ENCODE peak calls at places on chromosome 16, in seven cellular contexts. A is CD8-positive, alpha-beta T cell; N is naive thymus-derived CD4-positive, alpha-beta T cell; T is heart left ventricle; D is tibial nerve; C is small intestine; B is cardiac muscle cell. W is an unnamed sample.

GRCh38 chr16:87658564-87659225 is 56.4 kb downstream of the JPH3 start:
- DNase-seq in A (no peak), N (no peak), T (no peak), D (no peak), C (no peak), B (no peak), W (no peak)

GRCh38 chr16:12078405-12079245 is 102.1 kb downstream of the SNX29 start:
- DNase-seq in A (no peak), N (peak), T (peak), D (no peak), C (no peak), B (no peak), W (no peak)

GRCh38 chr16:69833357-69833781 is 71.2 kb downstream of the WWP2 start:
- DNase-seq in A (no peak), N (no peak), T (no peak), D (no peak), C (no peak), B (peak), W (no peak)

GRCh38 chr16:86911311-86911999 is 333.1 kb downstream of the FOXL1 start:
- DNase-seq in A (no peak), N (no peak), T (no peak), D (no peak), C (no peak), B (no peak), W (no peak)

GRCh38 chr16:57134982-57135381 is 42.6 kb downstream of the CPNE2 start:
- DNase-seq in A (peak), N (peak), T (no peak), D (no peak), C (peak), B (no peak), W (peak)

GRCh38 chr16:89604764-89605163 is 8.7 kb upstream of the DPEP1 start:
- DNase-seq in A (no peak), N (no peak), T (no peak), D (no peak), C (no peak), B (no peak), W (no peak)

GRCh38 chr16:55569025-55569424 is 2.5 kb downstream of the CAPNS2 start:
- DNase-seq in A (no peak), N (no peak), T (no peak), D (no peak), C (no peak), B (peak), W (no peak)

GRCh38 chr16:66207139-66207863 is 159.2 kb upstream of the CDH5 start:
- DNase-seq in A (no peak), N (no peak), T (no peak), D (peak), C (no peak), B (peak), W (no peak)

GRCh38 chr16:7380907-7381306 is 48.3 kb downstream of the RBFOX1 start:
- DNase-seq in A (no peak), N (no peak), T (no peak), D (no peak), C (no peak), B (no peak), W (no peak)

GRCh38 chr16:20853981-20854620 is 46.1 kb downstream of the DCUN1D3 start:
- DNase-seq in A (no peak), N (no peak), T (no peak), D (no peak), C (no peak), B (no peak), W (no peak)

GRCh38 chr16:49834496-49835009 is 21.4 kb downstream of the ZNF423 start:
- DNase-seq in A (no peak), N (no peak), T (peak), D (no peak), C (no peak), B (peak), W (no peak)

GRCh38 chr16:53839150-53839549 is 135.2 kb downstream of the FTO start:
- DNase-seq in A (no peak), N (no peak), T (no peak), D (no peak), C (no peak), B (no peak), W (no peak)

GRCh38 chr16:53766304-53767016 is 62.5 kb downstream of the FTO start:
- DNase-seq in A (no peak), N (no peak), T (no peak), D (no peak), C (no peak), B (peak), W (no peak)

GRCh38 chr16:48434653-48435318 is 49.6 kb upstream of the SIAH1 start:
- DNase-seq in A (no peak), N (no peak), T (no peak), D (no peak), C (no peak), B (peak), W (no peak)

GRCh38 chr16:51147776-51148673 is 3.0 kb downstream of the SALL1 start:
- DNase-seq in A (no peak), N (no peak), T (no peak), D (no peak), C (no peak), B (no peak), W (no peak)
- H3K4me3 ChIP-seq in A (no peak), N (no peak), T (no peak), D (no peak), C (no peak), B (peak), W (no peak)

DNA sequence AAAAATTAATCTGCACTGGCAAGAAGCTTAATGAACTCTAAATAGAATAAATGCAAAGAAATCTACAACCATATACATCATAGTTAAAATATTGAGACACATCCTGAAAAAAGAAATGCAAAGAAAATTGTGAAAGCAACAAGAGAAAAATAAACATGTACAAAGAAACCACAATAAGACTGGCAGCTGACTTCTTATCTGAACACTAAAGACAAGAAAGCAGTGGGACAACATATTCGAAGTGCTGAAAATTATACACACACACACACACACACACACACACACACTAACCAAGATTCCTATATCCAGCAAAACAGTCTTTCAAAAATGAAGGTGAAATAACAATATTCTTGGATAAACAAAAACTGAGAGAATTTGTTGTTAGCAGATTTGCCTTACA is 366.5 kb upstream of the C16orf82 start:
- DNase-seq in A (no peak), N (no peak), T (no peak), D (no peak), C (no peak), B (no peak), W (no peak)
- H3K27ac ChIP-seq in A (no peak), N (no peak), T (no peak), D (no peak), C (no peak), B (no peak), W (no peak)

GRCh38 chr16:3076577-3076976 is 11.1 kb downstream of the IL32 start:
- DNase-seq in A (no peak), N (no peak), T (no peak), D (no peak), C (no peak), B (no peak), W (no peak)
- H3K4me3 ChIP-seq in A (peak), N (peak), T (no peak), D (no peak), C (no peak), B (no peak), W (peak)

GRCh38 chr16:31142109-31143035 is 6.8 kb upstream of the PRSS8 start:
- DNase-seq in A (peak), N (peak), T (peak), D (peak), C (peak), B (peak), W (peak)

GRCh38 chr16:31141489-31142108 is 6.1 kb upstream of the PRSS8 start:
- DNase-seq in A (no peak), N (no peak), T (no peak), D (no peak), C (no peak), B (no peak), W (no peak)

GRCh38 chr16:31136287-31136662 is 748 bp upstream of the PRSS8 start:
- DNase-seq in A (no peak), N (no peak), T (no peak), D (no peak), C (no peak), B (no peak), W (no peak)

GRCh38 chr16:31135535-31136286 is at the start of gene PRSS8:
- DNase-seq in A (no peak), N (no peak), T (no peak), D (no peak), C (peak), B (no peak), W (no peak)

DNA sequence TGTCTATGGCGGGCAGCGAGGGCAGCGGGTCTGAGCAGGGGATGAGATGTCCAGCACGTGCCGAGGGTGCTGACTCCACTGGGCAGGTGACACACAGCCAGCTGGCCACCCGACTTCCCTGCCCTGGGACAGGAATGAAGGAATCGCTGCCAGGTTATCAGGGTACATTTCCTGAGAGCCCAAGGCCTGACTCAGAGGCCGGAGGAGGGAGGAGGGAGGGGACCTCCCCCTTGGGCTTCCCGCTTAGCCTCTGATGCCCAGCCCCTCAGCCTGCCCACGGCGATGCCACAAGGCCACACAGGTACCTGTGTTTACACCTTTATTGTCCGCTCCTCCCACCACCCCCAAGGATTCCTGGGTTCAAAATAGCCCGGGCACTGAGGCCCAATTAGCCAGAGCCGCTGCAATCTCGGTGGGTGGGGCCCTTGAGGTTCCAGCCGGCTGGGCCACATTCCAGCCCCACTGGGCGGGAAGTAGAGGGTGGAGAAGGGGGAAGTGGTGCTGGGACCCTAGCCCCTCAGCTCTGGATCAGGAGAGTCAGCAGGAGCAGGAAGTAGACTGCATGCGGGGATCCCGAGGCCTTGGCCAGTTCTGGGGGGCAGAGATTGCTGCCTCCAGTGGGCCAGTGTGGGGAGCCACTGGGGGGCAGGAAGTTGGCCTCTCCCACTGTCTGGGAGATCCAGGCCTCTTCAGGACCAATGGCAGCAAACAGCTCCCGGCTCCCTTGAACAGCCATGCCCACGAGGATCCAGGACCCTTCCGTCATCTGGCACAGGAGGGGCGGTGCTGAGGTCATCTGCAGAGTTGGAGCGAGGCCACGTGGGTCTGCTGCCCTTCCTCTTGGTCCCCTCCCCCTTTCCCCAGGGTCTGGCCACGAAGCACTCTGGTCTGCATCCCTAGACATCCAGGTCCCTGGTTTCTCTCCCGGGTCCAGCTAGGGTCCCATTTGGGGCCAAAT is 3.4 kb upstream of the PRSS8 start:
- DNase-seq in A (no peak), N (no peak), T (no peak), D (no peak), C (peak), B (peak), W (no peak)
- H3K27ac ChIP-seq in A (no peak), N (no peak), T (peak), D (peak), C (peak), B (no peak), W (no peak)

GRCh38 chr16:8588703-8589292 is 1.5 kb downstream of the TMEM114 start:
- DNase-seq in A (no peak), N (no peak), T (no peak), D (no peak), C (no peak), B (no peak), W (no peak)
- H3K4me3 ChIP-seq in A (no peak), N (no peak), T (no peak), D (no peak), C (no peak), B (peak), W (no peak)

GRCh38 chr16:3460121-3460520 is 16.6 kb downstream of the NAA60 start:
- DNase-seq in A (no peak), N (no peak), T (no peak), D (no peak), C (no peak), B (no peak), W (no peak)
- H3K27ac ChIP-seq in A (peak), N (peak), T (peak), D (no peak), C (no peak), B (peak), W (no peak)

GRCh38 chr16:78607022-78607421 is 507.6 kb downstream of the WWOX start:
- DNase-seq in A (no peak), N (no peak), T (no peak), D (no peak), C (no peak), B (no peak), W (no peak)

GRCh38 chr16:78605548-78606097 is 506.2 kb downstream of the WWOX start:
- DNase-seq in A (no peak), N (no peak), T (no peak), D (no peak), C (no peak), B (no peak), W (no peak)

GRCh38 chr16:78607465-78607864 is 508.0 kb downstream of the WWOX start:
- DNase-seq in A (no peak), N (no peak), T (no peak), D (no peak), C (no peak), B (peak), W (no peak)

GRCh38 chr16:78608305-78608776 is 508.9 kb downstream of the WWOX start:
- DNase-seq in A (no peak), N (no peak), T (no peak), D (no peak), C (no peak), B (peak), W (no peak)

GRCh38 chr16:78606572-78606971 is 507.1 kb downstream of the WWOX start:
- DNase-seq in A (no peak), N (no peak), T (no peak), D (no peak), C (no peak), B (no peak), W (no peak)
- H3K4me3 ChIP-seq in A (no peak), N (no peak), T (no peak), D (no peak), C (no peak), B (no peak), W (no peak)